ENCODE peak calls at places on chromosome 6, in six cellular contexts. I is A172; O is stimulated activated CD4-positive, alpha-beta T cell treated with anti-CD3 and anti-CD28 coated beads, Interleukin-15, amount 100 ng/mL, for 1 hour; V is CMK; H is NCI-H1930; R is iris pigment epithelial cell. X is an unnamed sample.

GRCh38 chr6:33797635-33798342 is 6.0 kb downstream of the MLN start:
- DNase-seq in H (no peak), R (no peak), O (no peak), V (no peak), I (no peak), X (no peak)

GRCh38 chr6:94254689-94255088 is 835.3 kb upstream of the EPHA7 start:
- DNase-seq in I (no peak), V (no peak), H (no peak), O (no peak), R (no peak), X (no peak)

GRCh38 chr6:20564777-20565176 is 30.5 kb downstream of the CDKAL1 start:
- DNase-seq in V (no peak), O (no peak), H (no peak), I (no peak), R (no peak), X (peak)

GRCh38 chr6:54135665-54136370 is 24.6 kb downstream of the MLIP start:
- DNase-seq in H (no peak), I (peak), V (no peak), R (peak), O (no peak), X (peak)

GRCh38 chr6:68333444-68333843 is 301.6 kb upstream of the ADGRB3 start:
- DNase-seq in R (no peak), O (no peak), H (no peak), I (no peak), V (no peak), X (peak)

GRCh38 chr6:113172531-113172966 is 684.6 kb upstream of the MARCKS start:
- DNase-seq in O (no peak), V (no peak), I (peak), H (no peak), R (no peak), X (no peak)

GRCh38 chr6:906920-907319 is 214.0 kb upstream of the EXOC2 start:
- DNase-seq in H (no peak), I (peak), V (no peak), R (peak), O (no peak), X (no peak)

GRCh38 chr6:153879826-153880225 is 159.2 kb upstream of the OPRM1 start:
- DNase-seq in I (no peak), V (no peak), O (no peak), H (no peak), R (no peak), X (no peak)

GRCh38 chr6:21132856-21133610 is 460.5 kb upstream of the SOX4 start:
- DNase-seq in O (no peak), H (peak), V (no peak), I (no peak), R (no peak), X (no peak)

GRCh38 chr6:145086197-145086596 is 649.1 kb downstream of the EPM2A start:
- DNase-seq in R (peak), H (no peak), V (no peak), O (no peak), I (no peak), X (peak)

GRCh38 chr6:41531591-41532582 is 14.3 kb upstream of the FOXP4 start:
- DNase-seq in V (no peak), R (peak), I (peak), O (no peak), H (no peak), X (peak)

GRCh38 chr6:15876406-15876805 is 213.6 kb upstream of the DTNBP1 start:
- DNase-seq in H (no peak), O (no peak), V (no peak), I (no peak), R (peak), X (no peak)

X was measured in SK-N-MC.